ENCODE peak calls at places on chromosome 15, in nine cellular contexts. One of them, this sample, is unnamed.

GRCh38 chr15:28975766-28976179 is 90.0 kb downstream of the APBA2 start:
- DNase-seq in HCT116: peak; percentile 39
- DNase-seq in neuronal stem cell: no peak
- DNase-seq in mesenchymal stem cell: peak; percentile 64
- DNase-seq in NT2/D1: no peak
- DNase-seq in SK-N-SH: peak; percentile 77
- DNase-seq in mammary epithelial cell: peak; percentile 48
- DNase-seq in IMR-90: peak; percentile 55
- DNase-seq in adipocyte: peak; percentile 57
- DNase-seq in this sample: peak; percentile 83

GRCh38 chr15:51647128-51647562 is 24.6 kb upstream of the DMXL2 start:
- DNase-seq in HCT116: no peak
- DNase-seq in neuronal stem cell: no peak
- DNase-seq in mesenchymal stem cell: peak; percentile 35
- DNase-seq in NT2/D1: no peak
- DNase-seq in SK-N-SH: peak; percentile 47
- DNase-seq in mammary epithelial cell: peak; percentile 79
- DNase-seq in IMR-90: peak; percentile 43
- DNase-seq in adipocyte: peak; percentile 34
- DNase-seq in this sample: no peak

GRCh38 chr15:81356252-81356651 is 17.8 kb downstream of the TMC3 start:
- DNase-seq in HCT116: no peak
- DNase-seq in neuronal stem cell: no peak
- DNase-seq in mesenchymal stem cell: no peak
- DNase-seq in NT2/D1: no peak
- DNase-seq in SK-N-SH: no peak
- DNase-seq in mammary epithelial cell: no peak
- DNase-seq in IMR-90: no peak
- DNase-seq in adipocyte: no peak
- DNase-seq in this sample: no peak

GRCh38 chr15:83893308-83893707 is 239.4 kb downstream of the ADAMTSL3 start:
- DNase-seq in HCT116: no peak
- DNase-seq in neuronal stem cell: no peak
- DNase-seq in mesenchymal stem cell: no peak
- DNase-seq in NT2/D1: no peak
- DNase-seq in SK-N-SH: no peak
- DNase-seq in mammary epithelial cell: no peak
- DNase-seq in IMR-90: no peak
- DNase-seq in adipocyte: no peak
- DNase-seq in this sample: no peak

GRCh38 chr15:74725241-74725774 is at the start of gene CYP1A1:
- DNase-seq in HCT116: no peak
- DNase-seq in neuronal stem cell: no peak
- DNase-seq in mesenchymal stem cell: peak; percentile 29
- DNase-seq in NT2/D1: no peak
- DNase-seq in SK-N-SH: peak; percentile 69
- DNase-seq in mammary epithelial cell: peak; percentile 8
- DNase-seq in IMR-90: no peak
- DNase-seq in adipocyte: peak; percentile 19
- DNase-seq in this sample: peak; percentile 85

GRCh38 chr15:41797194-41797593 is 22.9 kb downstream of the MAPKBP1 start:
- DNase-seq in HCT116: no peak
- DNase-seq in neuronal stem cell: no peak
- DNase-seq in mesenchymal stem cell: no peak
- DNase-seq in NT2/D1: no peak
- DNase-seq in SK-N-SH: no peak
- DNase-seq in mammary epithelial cell: peak; percentile 57
- DNase-seq in IMR-90: no peak
- DNase-seq in adipocyte: peak; percentile 44
- DNase-seq in this sample: no peak

GRCh38 chr15:89851665-89852341 is 37.2 kb upstream of the ANPEP start:
- DNase-seq in HCT116: no peak
- DNase-seq in neuronal stem cell: no peak
- DNase-seq in mesenchymal stem cell: no peak
- DNase-seq in NT2/D1: no peak
- DNase-seq in SK-N-SH: no peak
- DNase-seq in mammary epithelial cell: no peak
- DNase-seq in IMR-90: no peak
- DNase-seq in adipocyte: no peak
- DNase-seq in this sample: no peak

GRCh38 chr15:62391565-62392262 is 226.6 kb upstream of the C2CD4B start:
- DNase-seq in HCT116: no peak
- DNase-seq in neuronal stem cell: peak; percentile 29
- DNase-seq in mesenchymal stem cell: peak; percentile 71
- DNase-seq in NT2/D1: no peak
- DNase-seq in SK-N-SH: peak; percentile 85
- DNase-seq in mammary epithelial cell: peak; percentile 60
- DNase-seq in IMR-90: peak; percentile 34
- DNase-seq in adipocyte: peak; percentile 82
- DNase-seq in this sample: peak; percentile 82

GRCh38 chr15:99443056-99443756 is 122.6 kb upstream of the MEF2A start:
- DNase-seq in HCT116: no peak
- DNase-seq in neuronal stem cell: no peak
- DNase-seq in mesenchymal stem cell: no peak
- DNase-seq in NT2/D1: no peak
- DNase-seq in SK-N-SH: peak; percentile 11
- DNase-seq in mammary epithelial cell: no peak
- DNase-seq in IMR-90: no peak
- DNase-seq in adipocyte: no peak
- DNase-seq in this sample: no peak

GRCh38 chr15:38625886-38626285 is 61.3 kb upstream of the RASGRP1 start:
- DNase-seq in HCT116: no peak
- DNase-seq in neuronal stem cell: no peak
- DNase-seq in mesenchymal stem cell: no peak
- DNase-seq in NT2/D1: no peak
- DNase-seq in SK-N-SH: no peak
- DNase-seq in mammary epithelial cell: no peak
- DNase-seq in IMR-90: no peak
- DNase-seq in adipocyte: no peak
- DNase-seq in this sample: no peak

GRCh38 chr15:49382394-49382793 is 40.6 kb upstream of the FGF7 start:
- DNase-seq in HCT116: no peak
- DNase-seq in neuronal stem cell: no peak
- DNase-seq in mesenchymal stem cell: no peak
- DNase-seq in NT2/D1: no peak
- DNase-seq in SK-N-SH: no peak
- DNase-seq in mammary epithelial cell: no peak
- DNase-seq in IMR-90: no peak
- DNase-seq in adipocyte: no peak
- DNase-seq in this sample: no peak

GRCh38 chr15:90818251-90819210 is 49.9 kb upstream of the FURIN start:
- DNase-seq in HCT116: no peak
- DNase-seq in neuronal stem cell: no peak
- DNase-seq in mesenchymal stem cell: no peak
- DNase-seq in NT2/D1: no peak
- DNase-seq in SK-N-SH: peak; percentile 40
- DNase-seq in mammary epithelial cell: no peak
- DNase-seq in IMR-90: no peak
- DNase-seq in adipocyte: no peak
- DNase-seq in this sample: peak; percentile 82

GRCh38 chr15:65092046-65092770 is 15.7 kb downstream of the KBTBD13 start:
- DNase-seq in HCT116: no peak
- DNase-seq in neuronal stem cell: no peak
- DNase-seq in mesenchymal stem cell: no peak
- DNase-seq in NT2/D1: no peak
- DNase-seq in SK-N-SH: no peak
- DNase-seq in mammary epithelial cell: no peak
- DNase-seq in IMR-90: no peak
- DNase-seq in adipocyte: no peak
- DNase-seq in this sample: peak; percentile 31

GRCh38 chr15:88821993-88822392 is 18.8 kb downstream of the ACAN start:
- DNase-seq in HCT116: no peak
- DNase-seq in neuronal stem cell: no peak
- DNase-seq in mesenchymal stem cell: no peak
- DNase-seq in NT2/D1: no peak
- DNase-seq in SK-N-SH: no peak
- DNase-seq in mammary epithelial cell: no peak
- DNase-seq in IMR-90: no peak
- DNase-seq in adipocyte: no peak
- DNase-seq in this sample: no peak

GRCh38 chr15:78726870-78727551 is 84.3 kb downstream of the ADAMTS7 start:
- DNase-seq in HCT116: peak; percentile 70
- DNase-seq in neuronal stem cell: no peak
- DNase-seq in mesenchymal stem cell: peak; percentile 18
- DNase-seq in NT2/D1: no peak
- DNase-seq in SK-N-SH: peak; percentile 55
- DNase-seq in mammary epithelial cell: peak; percentile 26
- DNase-seq in IMR-90: no peak
- DNase-seq in adipocyte: no peak
- DNase-seq in this sample: peak; percentile 93

GRCh38 chr15:98914626-98915025 is 93.0 kb downstream of the PGPEP1L start:
- DNase-seq in HCT116: no peak
- DNase-seq in neuronal stem cell: no peak
- DNase-seq in mesenchymal stem cell: peak; percentile 90
- DNase-seq in NT2/D1: no peak
- DNase-seq in SK-N-SH: no peak
- DNase-seq in mammary epithelial cell: peak; percentile 83
- DNase-seq in IMR-90: peak; percentile 99
- DNase-seq in adipocyte: peak; percentile 87
- DNase-seq in this sample: no peak

GRCh38 chr15:80059786-80060489 is 462 bp downstream of the ZFAND6 start:
- DNase-seq in HCT116: peak; percentile 32
- DNase-seq in neuronal stem cell: peak; percentile 72
- DNase-seq in mesenchymal stem cell: peak; percentile 47
- DNase-seq in NT2/D1: peak; percentile 44
- DNase-seq in SK-N-SH: peak; percentile 92
- DNase-seq in mammary epithelial cell: peak; percentile 52
- DNase-seq in IMR-90: peak; percentile 16
- DNase-seq in adipocyte: peak; percentile 82
- DNase-seq in this sample: no peak
- H3K4me3 ChIP-seq in HCT116: peak overlapping the region; percentile 62
- H3K4me3 ChIP-seq in neuronal stem cell: peak overlapping the region; percentile 76
- H3K4me3 ChIP-seq in mesenchymal stem cell: peak overlapping the region; percentile 95
- H3K4me3 ChIP-seq in NT2/D1: peak overlapping the region; percentile 61
- H3K4me3 ChIP-seq in SK-N-SH: peak overlapping the region; percentile 81
- H3K4me3 ChIP-seq in mammary epithelial cell: peak overlapping the region; percentile 95
- H3K4me3 ChIP-seq in IMR-90: peak overlapping the region; percentile 77
- H3K4me3 ChIP-seq in adipocyte: peak overlapping the region; percentile 92
- H3K4me3 ChIP-seq in this sample: peak overlapping the region; percentile 89

DNA sequence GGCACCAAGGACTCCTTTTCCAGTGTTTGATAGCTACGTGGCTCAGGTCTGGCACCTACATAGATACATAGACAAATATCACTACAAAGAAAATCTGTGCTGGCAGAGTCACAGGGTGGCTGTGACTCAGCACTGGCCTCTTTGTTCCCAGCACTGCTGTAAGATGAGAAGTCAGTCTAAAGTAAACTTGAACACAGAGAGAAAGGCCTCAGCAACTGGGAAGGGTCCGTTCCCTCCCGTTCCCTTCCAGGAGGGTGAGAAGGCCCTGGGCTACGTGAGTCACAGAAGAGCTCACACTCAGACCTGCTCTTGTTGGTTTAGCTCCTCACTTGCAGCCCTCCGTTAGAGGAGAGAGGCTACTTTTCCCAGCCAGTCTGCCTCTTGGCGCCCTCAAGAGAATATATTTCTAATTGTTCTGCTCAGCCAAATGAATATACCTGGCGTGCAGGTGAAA is 23.1 kb downstream of the ANXA2 start:
- DNase-seq in HCT116: peak; percentile 96
- DNase-seq in neuronal stem cell: no peak
- DNase-seq in mesenchymal stem cell: peak; percentile 99
- DNase-seq in NT2/D1: peak; percentile 71
- DNase-seq in SK-N-SH: no peak
- DNase-seq in mammary epithelial cell: peak; percentile 96
- DNase-seq in IMR-90: peak; percentile 99
- DNase-seq in adipocyte: peak; percentile 96
- DNase-seq in this sample: peak; percentile 81
- H3K4me1 ChIP-seq in HCT116: peaks cover 88% of the 10 kb centered on the region
- H3K4me1 ChIP-seq in neuronal stem cell: peaks cover 34% of the 10 kb centered on the region
- H3K4me1 ChIP-seq in mesenchymal stem cell: peaks cover 22% of the 10 kb centered on the region
- H3K4me1 ChIP-seq in NT2/D1: peaks cover 7% of the 10 kb centered on the region
- H3K4me1 ChIP-seq in SK-N-SH: peaks cover 86% of the 10 kb centered on the region
- H3K4me1 ChIP-seq in mammary epithelial cell: peaks cover 91% of the 10 kb centered on the region
- H3K4me1 ChIP-seq in IMR-90: peaks cover 45% of the 10 kb centered on the region
- H3K4me1 ChIP-seq in adipocyte: peaks cover 95% of the 10 kb centered on the region
- H3K4me1 ChIP-seq in this sample: peaks cover 26% of the 10 kb centered on the region

DNA sequence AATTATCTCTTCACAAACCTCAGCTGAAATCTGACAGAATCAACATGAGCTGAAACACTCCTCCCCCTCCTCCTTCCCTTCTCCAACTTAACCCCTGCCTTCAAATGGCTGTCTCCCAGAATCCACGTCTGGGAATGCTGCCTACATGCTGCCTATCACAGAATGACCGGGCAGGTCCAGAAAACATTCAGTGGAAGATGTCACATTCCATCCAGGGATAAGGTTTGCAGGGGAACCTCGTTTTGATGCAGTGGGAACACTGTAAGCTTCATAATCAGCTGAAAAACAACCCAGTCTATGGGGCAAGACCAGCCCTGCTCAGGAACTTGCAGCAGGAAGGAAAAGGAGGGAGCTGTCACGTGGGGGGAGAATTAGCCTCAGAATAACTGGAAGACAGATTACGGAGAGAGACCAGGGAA is 44.0 kb upstream of the SEMA6D start:
- DNase-seq in HCT116: no peak
- DNase-seq in neuronal stem cell: no peak
- DNase-seq in mesenchymal stem cell: no peak
- DNase-seq in NT2/D1: no peak
- DNase-seq in SK-N-SH: peak; percentile 31
- DNase-seq in mammary epithelial cell: no peak
- DNase-seq in IMR-90: no peak
- DNase-seq in adipocyte: no peak
- DNase-seq in this sample: peak; percentile 61
- H3K9ac ChIP-seq in HCT116: no peak overlapping the region
- H3K9ac ChIP-seq in neuronal stem cell: no peak overlapping the region
- H3K9ac ChIP-seq in mesenchymal stem cell: no peak overlapping the region
- H3K9ac ChIP-seq in NT2/D1: no peak overlapping the region
- H3K9ac ChIP-seq in SK-N-SH: no peak overlapping the region
- H3K9ac ChIP-seq in mammary epithelial cell: no peak overlapping the region
- H3K9ac ChIP-seq in IMR-90: no peak overlapping the region
- H3K9ac ChIP-seq in adipocyte: no peak overlapping the region
- H3K9ac ChIP-seq in this sample: no peak overlapping the region

GRCh38 chr15:92893200-92893599 is 6.9 kb upstream of the CHD2 start:
- DNase-seq in HCT116: no peak
- DNase-seq in neuronal stem cell: no peak
- DNase-seq in mesenchymal stem cell: no peak
- DNase-seq in NT2/D1: no peak
- DNase-seq in SK-N-SH: no peak
- DNase-seq in mammary epithelial cell: no peak
- DNase-seq in IMR-90: no peak
- DNase-seq in adipocyte: no peak
- DNase-seq in this sample: no peak

GRCh38 chr15:92889390-92890113 is 10.6 kb upstream of the CHD2 start:
- DNase-seq in HCT116: no peak
- DNase-seq in neuronal stem cell: no peak
- DNase-seq in mesenchymal stem cell: no peak
- DNase-seq in NT2/D1: no peak
- DNase-seq in SK-N-SH: no peak
- DNase-seq in mammary epithelial cell: no peak
- DNase-seq in IMR-90: no peak
- DNase-seq in adipocyte: no peak
- DNase-seq in this sample: no peak

GRCh38 chr15:92892201-92892555 is 7.9 kb upstream of the CHD2 start:
- DNase-seq in HCT116: no peak
- DNase-seq in neuronal stem cell: no peak
- DNase-seq in mesenchymal stem cell: no peak
- DNase-seq in NT2/D1: no peak
- DNase-seq in SK-N-SH: no peak
- DNase-seq in mammary epithelial cell: no peak
- DNase-seq in IMR-90: no peak
- DNase-seq in adipocyte: no peak
- DNase-seq in this sample: no peak

GRCh38 chr15:92887869-92888268 is 12.3 kb upstream of the CHD2 start:
- DNase-seq in HCT116: no peak
- DNase-seq in neuronal stem cell: no peak
- DNase-seq in mesenchymal stem cell: no peak
- DNase-seq in NT2/D1: no peak
- DNase-seq in SK-N-SH: no peak
- DNase-seq in mammary epithelial cell: no peak
- DNase-seq in IMR-90: no peak
- DNase-seq in adipocyte: no peak
- DNase-seq in this sample: no peak

GRCh38 chr15:92891533-92892200 is 8.5 kb upstream of the CHD2 start:
- DNase-seq in HCT116: no peak
- DNase-seq in neuronal stem cell: no peak
- DNase-seq in mesenchymal stem cell: no peak
- DNase-seq in NT2/D1: no peak
- DNase-seq in SK-N-SH: no peak
- DNase-seq in mammary epithelial cell: no peak
- DNase-seq in IMR-90: no peak
- DNase-seq in adipocyte: no peak
- DNase-seq in this sample: no peak
- H3K4me3 ChIP-seq in HCT116: no peak overlapping the region
- H3K4me3 ChIP-seq in neuronal stem cell: no peak overlapping the region
- H3K4me3 ChIP-seq in mesenchymal stem cell: no peak overlapping the region
- H3K4me3 ChIP-seq in NT2/D1: no peak overlapping the region
- H3K4me3 ChIP-seq in SK-N-SH: no peak overlapping the region
- H3K4me3 ChIP-seq in mammary epithelial cell: no peak overlapping the region
- H3K4me3 ChIP-seq in IMR-90: no peak overlapping the region
- H3K4me3 ChIP-seq in adipocyte: no peak overlapping the region
- H3K4me3 ChIP-seq in this sample: no peak overlapping the region